ENCODE peak calls at places on chromosomes 4 and X, in nine cellular contexts. F, R, T, P, H, K, G, L and J are unnamed samples.

GRCh38 chr4:181832305-181832704 is 410.9 kb upstream of the TENM3 start:
- DNase-seq in F (no peak), R (no peak), T (no peak), P (no peak), H (no peak), K (no peak), G (no peak), L (no peak), J (no peak)

GRCh38 chr4:161642708-161643107 is 521.1 kb downstream of the FSTL5 start:
- DNase-seq in F (no peak), R (no peak), T (no peak), P (peak), H (no peak), K (peak), G (no peak), L (peak), J (no peak)

GRCh38 chrX:10832103-10832502 is 211.7 kb upstream of the MID1 start:
- DNase-seq in F (no peak), R (no peak), T (no peak), P (no peak), H (no peak), K (no peak), G (no peak), L (no peak), J (no peak)

GRCh38 chrX:85111347-85111746 is 107.7 kb downstream of the APOOL start:
- DNase-seq in F (no peak), R (no peak), T (no peak), P (no peak), H (peak), K (peak), G (peak), L (peak), J (no peak)

GRCh38 chrX:109812236-109812635 is 79.2 kb upstream of the ACSL4 start:
- DNase-seq in F (no peak), R (no peak), T (no peak), P (no peak), H (no peak), K (no peak), G (no peak), L (no peak), J (no peak)

GRCh38 chr4:79652232-79652631 is 244.2 kb upstream of the GK2 start:
- DNase-seq in F (peak), R (no peak), T (no peak), P (peak), H (no peak), K (peak), G (peak), L (peak), J (no peak)

GRCh38 chr4:93791570-93792195 is 36.9 kb upstream of the ATOH1 start:
- DNase-seq in F (peak), R (peak), T (no peak), P (peak), H (peak), K (peak), G (peak), L (peak), J (peak)

GRCh38 chrX:68868902-68869800 is 40.3 kb downstream of the EFNB1 start:
- DNase-seq in F (no peak), R (no peak), T (no peak), P (no peak), H (no peak), K (no peak), G (no peak), L (no peak), J (no peak)

GRCh38 chr4:67035501-67035900 is 509.8 kb downstream of the CENPC start:
- DNase-seq in F (peak), R (no peak), T (no peak), P (peak), H (no peak), K (peak), G (peak), L (peak), J (no peak)

GRCh38 chr4:90441770-90442169 is 314.6 kb downstream of the CCSER1 start:
- DNase-seq in F (no peak), R (no peak), T (no peak), P (no peak), H (no peak), K (no peak), G (no peak), L (no peak), J (no peak)

GRCh38 chr4:98421106-98421505 is 159.9 kb downstream of the RAP1GDS1 start:
- DNase-seq in F (peak), R (no peak), T (no peak), P (no peak), H (no peak), K (peak), G (peak), L (no peak), J (no peak)

GRCh38 chrX:33014086-33014485 is 197.3 kb downstream of the DMD start:
- DNase-seq in F (no peak), R (no peak), T (no peak), P (no peak), H (no peak), K (no peak), G (no peak), L (no peak), J (no peak)

GRCh38 chr4:155009288-155009687 is 199.1 kb upstream of the NPY2R start:
- DNase-seq in F (no peak), R (no peak), T (no peak), P (no peak), H (no peak), K (no peak), G (no peak), L (no peak), J (no peak)

GRCh38 chrX:65451663-65452062 is 82.9 kb downstream of the LAS1L start:
- DNase-seq in F (peak), R (peak), T (no peak), P (no peak), H (peak), K (peak), G (peak), L (peak), J (no peak)

GRCh38 chrX:149010026-149010898 is 494.8 kb downstream of the IDS start:
- DNase-seq in F (no peak), R (no peak), T (no peak), P (no peak), H (no peak), K (no peak), G (no peak), L (no peak), J (no peak)

GRCh38 chr4:152436384-152436783 is 99.5 kb downstream of the FBXW7 start:
- DNase-seq in F (no peak), R (no peak), T (no peak), P (no peak), H (no peak), K (no peak), G (no peak), L (no peak), J (no peak)

GRCh38 chrX:97846718-97847237 is 963.1 kb downstream of the RPA4 start:
- DNase-seq in F (no peak), R (no peak), T (no peak), P (no peak), H (no peak), K (no peak), G (no peak), L (no peak), J (no peak)

GRCh38 chrX:9988762-9989161 is 21.6 kb downstream of the CLDN34 start:
- DNase-seq in F (no peak), R (no peak), T (no peak), P (peak), H (no peak), K (peak), G (peak), L (peak), J (no peak)

GRCh38 chr4:124641715-124642380 is 70.7 kb downstream of the ANKRD50 start:
- DNase-seq in F (peak), R (no peak), T (no peak), P (peak), H (peak), K (peak), G (peak), L (peak), J (no peak)

GRCh38 chr4:15649914-15650545 is 5.1 kb downstream of the FBXL5 start:
- DNase-seq in F (no peak), R (peak), T (peak), P (peak), H (peak), K (peak), G (peak), L (peak), J (no peak)

GRCh38 chrX:23980063-23980462 is 46.9 kb downstream of the KLHL15 start:
- DNase-seq in F (no peak), R (no peak), T (no peak), P (no peak), H (no peak), K (no peak), G (no peak), L (no peak), J (no peak)

GRCh38 chr4:60847614-60848013 is 352.5 kb upstream of the ADGRL3 start:
- DNase-seq in F (no peak), R (no peak), T (no peak), P (no peak), H (no peak), K (no peak), G (no peak), L (no peak), J (no peak)

GRCh38 chr4:148021706-148022105 is 289.8 kb downstream of the ARHGAP10 start:
- DNase-seq in F (no peak), R (no peak), T (no peak), P (no peak), H (no peak), K (no peak), G (no peak), L (peak), J (no peak)

GRCh38 chrX:149060921-149061320 is 444.2 kb downstream of the IDS start:
- DNase-seq in F (no peak), R (no peak), T (no peak), P (no peak), H (no peak), K (peak), G (no peak), L (no peak), J (no peak)

GRCh38 chr4:5719329-5720055 is 8.5 kb downstream of the EVC start:
- DNase-seq in F (no peak), R (no peak), T (no peak), P (no peak), H (no peak), K (no peak), G (no peak), L (no peak), J (no peak)

GRCh38 chr4:3226467-3226866 is 22.5 kb upstream of the MSANTD1 start:
- DNase-seq in F (no peak), R (no peak), T (no peak), P (no peak), H (no peak), K (no peak), G (no peak), L (peak), J (peak)

GRCh38 chr4:69773443-69773842 is 13.0 kb upstream of the SULT1B1 start:
- DNase-seq in F (no peak), R (no peak), T (no peak), P (no peak), H (no peak), K (peak), G (no peak), L (no peak), J (no peak)

GRCh38 chrX:340641-341423 is 22.2 kb upstream of the GTPBP6 start:
- DNase-seq in F (no peak), R (no peak), T (no peak), P (no peak), H (no peak), K (no peak), G (no peak), L (no peak), J (peak)

GRCh38 chrX:18702362-18703195 is 4.9 kb upstream of the PPEF1 start:
- DNase-seq in F (no peak), R (no peak), T (no peak), P (peak), H (no peak), K (peak), G (peak), L (peak), J (no peak)

GRCh38 chr4:43277003-43277402 is 384.5 kb downstream of the GRXCR1 start:
- DNase-seq in F (peak), R (no peak), T (no peak), P (no peak), H (no peak), K (peak), G (no peak), L (no peak), J (no peak)

GRCh38 chr4:26080876-26081628 is 167.0 kb downstream of the SMIM20 start:
- DNase-seq in F (no peak), R (no peak), T (no peak), P (no peak), H (no peak), K (no peak), G (no peak), L (no peak), J (no peak)

GRCh38 chrX:23511783-23512182 is 155.5 kb upstream of the PRDX4 start:
- DNase-seq in F (no peak), R (no peak), T (no peak), P (no peak), H (no peak), K (no peak), G (no peak), L (no peak), J (no peak)

GRCh38 chr4:24067367-24067766 is 177.5 kb upstream of the PPARGC1A start:
- DNase-seq in F (no peak), R (no peak), T (no peak), P (no peak), H (no peak), K (no peak), G (no peak), L (no peak), J (no peak)

GRCh38 chr4:74235135-74235534 is 73.1 kb upstream of the EPGN start:
- DNase-seq in F (no peak), R (no peak), T (no peak), P (no peak), H (peak), K (no peak), G (no peak), L (no peak), J (no peak)

GRCh38 chr4:88843067-88843723 is 145.6 kb upstream of the NAP1L5 start:
- DNase-seq in F (no peak), R (no peak), T (no peak), P (no peak), H (no peak), K (no peak), G (no peak), L (peak), J (no peak)

GRCh38 chr4:13615162-13615561 is 12.4 kb downstream of the BOD1L1 start:
- DNase-seq in F (no peak), R (peak), T (no peak), P (no peak), H (peak), K (no peak), G (no peak), L (peak), J (no peak)

GRCh38 chr4:84051728-84052127 is 447.4 kb downstream of the NKX6-1 start:
- DNase-seq in F (no peak), R (no peak), T (no peak), P (no peak), H (no peak), K (no peak), G (no peak), L (no peak), J (no peak)

GRCh38 chr4:78065514-78066192 is 8.5 kb downstream of the FRAS1 start:
- DNase-seq in F (no peak), R (no peak), T (no peak), P (no peak), H (no peak), K (no peak), G (no peak), L (no peak), J (no peak)

GRCh38 chr4:92477309-92477708 is 173.5 kb downstream of the GRID2 start:
- DNase-seq in F (no peak), R (no peak), T (no peak), P (no peak), H (no peak), K (no peak), G (no peak), L (no peak), J (no peak)